ENCODE peak calls at places on chromosomes 16 and 17, in eight cellular contexts. M, W, Q, K, J, S, Z and N are unnamed samples.

GRCh38 chr16:3304370-3304769 is 860 bp downstream of the TIGD7 start:
- DNase-seq in J (no peak), S (no peak), Q (no peak), Z (no peak), W (no peak), K (no peak), M (no peak), N (no peak)

GRCh38 chr17:45146616-45147101 is 1.6 kb upstream of the HEXIM1 start:
- DNase-seq in S (no peak), Z (peak; percentile 67), W (no peak), M (no peak), K (peak; percentile 90), J (no peak), Q (no peak), N (no peak)

GRCh38 chr17:8618825-8619224 is 11.7 kb downstream of the MYH10 start:
- DNase-seq in Z (no peak), M (no peak), J (no peak), W (no peak), S (no peak), Q (no peak), K (no peak), N (no peak)

GRCh38 chr17:7573324-7574080 is 5.9 kb upstream of the CD68 start:
- DNase-seq in J (peak; percentile 92), Z (peak; percentile 92), K (peak; percentile 94), Q (peak; percentile 76), M (peak; percentile 90), S (peak; percentile 96), W (peak; percentile 88), N (peak; percentile 93)

GRCh38 chr17:11779906-11780305 is 181.6 kb downstream of the DNAH9 start:
- DNase-seq in J (no peak), S (no peak), M (no peak), W (no peak), K (no peak), Q (no peak), Z (no peak), N (no peak)

GRCh38 chr16:17396762-17397498 is 73.8 kb downstream of the XYLT1 start:
- DNase-seq in W (no peak), Z (peak; percentile 42), M (no peak), S (peak; percentile 79), K (peak; percentile 65), J (peak; percentile 87), Q (no peak), N (peak; percentile 76)

GRCh38 chr17:57949649-57950048 is 5.6 kb downstream of the CUEDC1 start:
- DNase-seq in J (no peak), K (no peak), Z (no peak), Q (no peak), W (no peak), S (peak; percentile 72), M (no peak), N (no peak)

GRCh38 chr16:68636064-68636551 is 9.0 kb upstream of the CDH3 start:
- DNase-seq in S (no peak), M (no peak), W (no peak), J (no peak), Q (no peak), K (no peak), Z (peak; percentile 39), N (no peak)

GRCh38 chr16:54241525-54241924 is 45.1 kb downstream of the IRX3 start:
- DNase-seq in Z (no peak), J (no peak), K (no peak), M (no peak), Q (no peak), S (no peak), W (peak; percentile 12), N (peak; percentile 5)

GRCh38 chr16:25859645-25860044 is 167.9 kb downstream of the HS3ST4 start:
- DNase-seq in Z (no peak), S (no peak), W (no peak), Q (no peak), M (no peak), K (no peak), J (no peak), N (no peak)

GRCh38 chr17:51860934-51861561 is 297.5 kb downstream of the CA10 start:
- DNase-seq in S (no peak), M (no peak), J (no peak), W (peak; percentile 90), Q (no peak), K (peak; percentile 18), Z (no peak), N (no peak)

GRCh38 chr16:70419384-70420327 is 19.2 kb downstream of the ST3GAL2 start:
- DNase-seq in K (no peak), M (no peak), S (no peak), J (no peak), W (no peak), Q (no peak), Z (no peak), N (no peak)

GRCh38 chr17:16934133-16934795 is 37.7 kb downstream of the TNFRSF13B start:
- DNase-seq in Z (no peak), K (no peak), J (no peak), S (peak; percentile 40), M (peak; percentile 7), W (no peak), Q (no peak), N (no peak)

GRCh38 chr17:27545562-27546229 is 85.3 kb upstream of the LGALS9 start:
- DNase-seq in W (no peak), K (peak; percentile 62), Z (no peak), Q (no peak), J (no peak), M (no peak), S (no peak), N (no peak)

GRCh38 chr16:27441998-27442397 is 40.0 kb downstream of the IL21R start:
- DNase-seq in Q (no peak), Z (no peak), S (no peak), M (no peak), W (no peak), K (no peak), J (no peak), N (no peak)

GRCh38 chr16:84911490-84912216 is 91.9 kb downstream of the CRISPLD2 start:
- DNase-seq in J (no peak), Q (no peak), Z (no peak), K (no peak), W (no peak), S (no peak), M (no peak), N (no peak)

GRCh38 chr16:75304521-75305363 is 53.3 kb upstream of the BCAR1 start:
- DNase-seq in K (peak; percentile 97), Q (peak; percentile 40), Z (no peak), M (peak; percentile 41), J (no peak), S (peak; percentile 74), W (no peak), N (peak; percentile 83)

GRCh38 chr16:12305847-12306246 is 329.3 kb downstream of the SNX29 start:
- DNase-seq in Z (no peak), M (no peak), J (no peak), K (no peak), S (no peak), Q (no peak), W (no peak), N (no peak)

GRCh38 chr16:17149904-17150483 is 320.8 kb downstream of the XYLT1 start:
- DNase-seq in J (no peak), M (no peak), Q (no peak), K (no peak), W (peak; percentile 52), Z (no peak), S (no peak), N (no peak)

GRCh38 chr17:42845918-42846593 is 1.7 kb downstream of the AOC2 start:
- DNase-seq in S (no peak), J (no peak), Q (no peak), K (no peak), W (no peak), Z (no peak), M (no peak), N (no peak)

GRCh38 chr17:48594412-48595106 is 980 bp upstream of the HOXB5 start:
- DNase-seq in Q (no peak), W (no peak), Z (no peak), M (no peak), S (no peak), J (no peak), K (no peak), N (no peak)
- H3K4me1 ChIP-seq in Q (peaks cover 5% of the 10 kb centered on the region), W (peaks cover 55% of the 10 kb centered on the region), Z (peaks cover 7% of the 10 kb centered on the region), M (peaks cover 38% of the 10 kb centered on the region), S (peaks cover 40% of the 10 kb centered on the region), J (peaks cover 46% of the 10 kb centered on the region), K (no peaks in the 10 kb centered on the region), N (no peaks in the 10 kb centered on the region)

GRCh38 chr17:3556905-3557767 is 476 bp downstream of the TRPV3 start:
- DNase-seq in K (no peak), J (no peak), M (no peak), S (no peak), Z (no peak), Q (no peak), W (no peak), N (peak; percentile 67)

GRCh38 chr17:3557768-3558583 is at the start of gene TRPV3:
- DNase-seq in K (peak; percentile 61), Z (no peak), S (no peak), Q (no peak), M (no peak), J (peak; percentile 61), W (no peak), N (peak; percentile 90)

GRCh38 chr17:3556239-3556904 is 1.2 kb downstream of the TRPV3 start:
- DNase-seq in K (no peak), Q (no peak), M (no peak), Z (no peak), S (no peak), J (no peak), W (no peak), N (no peak)

GRCh38 chr17:3559270-3559645 is 1.6 kb upstream of the TRPV3 start:
- DNase-seq in S (no peak), Q (no peak), Z (no peak), W (no peak), K (no peak), J (no peak), M (no peak), N (no peak)

GRCh38 chr17:3558603-3559269 is 1.1 kb upstream of the TRPV3 start:
- DNase-seq in S (no peak), M (no peak), W (no peak), K (no peak), Z (no peak), J (peak; percentile 60), Q (no peak), N (peak; percentile 81)
- H3K4me3 ChIP-seq in S (no peak overlapping the region), M (no peak overlapping the region), W (no peak overlapping the region), K (no peak overlapping the region), Z (no peak overlapping the region), J (no peak overlapping the region), Q (no peak overlapping the region), N (no peak overlapping the region)

DNA sequence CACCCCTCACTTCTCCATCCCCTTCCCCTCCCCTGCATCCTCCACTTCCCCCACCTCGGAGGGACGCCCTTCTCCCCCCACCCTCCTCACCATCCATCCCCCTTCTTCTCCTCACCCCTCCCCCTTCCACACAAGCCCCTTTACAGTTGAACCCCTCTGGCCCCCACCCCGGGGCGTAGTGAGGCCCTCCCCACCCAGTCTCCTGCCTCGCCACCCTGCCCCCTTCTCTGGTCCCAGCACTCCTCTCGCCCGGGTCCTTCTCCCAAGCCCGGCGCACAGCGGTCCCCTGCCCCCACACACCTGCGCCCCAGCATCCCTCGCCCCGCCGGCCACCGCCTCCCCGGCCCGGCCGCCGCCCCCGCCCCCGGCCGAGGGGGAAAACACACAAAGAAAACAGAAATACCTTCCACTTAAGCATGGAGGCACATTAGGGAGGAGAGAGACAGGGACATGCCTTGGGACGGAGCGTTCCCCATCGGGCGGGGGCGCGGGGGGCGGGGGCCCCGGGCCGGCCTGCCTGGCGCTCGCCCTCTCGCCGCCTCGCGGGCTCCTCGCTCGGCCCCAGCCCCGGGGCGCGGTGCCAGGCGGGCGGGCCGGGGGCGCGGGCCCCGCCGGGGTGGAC is 411 bp downstream of the SRCIN1 start:
- DNase-seq in J (no peak), K (no peak), M (no peak), W (peak; percentile 82), S (no peak), Q (no peak), Z (no peak), N (no peak)
- H3K27ac ChIP-seq in J (no peak overlapping the region), K (no peak overlapping the region), M (no peak overlapping the region), W (no peak overlapping the region), S (no peak overlapping the region), Q (no peak overlapping the region), Z (no peak overlapping the region), N (no peak overlapping the region)

GRCh38 chr17:77437017-77437416 is 296.2 kb downstream of the SEC14L1 start:
- DNase-seq in W (no peak), Q (no peak), S (peak; percentile 77), K (no peak), M (peak; percentile 70), Z (no peak), J (no peak), N (peak; percentile 24)
- H3K4me1 ChIP-seq in W (peaks cover 40% of the 10 kb centered on the region), Q (peaks cover 59% of the 10 kb centered on the region), S (peaks cover 82% of the 10 kb centered on the region), K (peaks cover 65% of the 10 kb centered on the region), M (peaks cover 99% of the 10 kb centered on the region), Z (peaks cover 54% of the 10 kb centered on the region), J (peaks cover 100% of the 10 kb centered on the region), N (peaks cover 78% of the 10 kb centered on the region)